ENCODE peak calls at places on chromosome 20, in six cellular contexts. One of them, this sample, is unnamed.
A peak's percentile ranks its signal among the peaks of the same experiment; 100 is the strongest.

GRCh38 chr20:24462461-24463010 is 6.9 kb upstream of the SYNDIG1 start:
- DNase-seq in stimulated activated naive B cell treated with anti-CD40 and anti-IgM and Interleukin-4, amounts not matched to agents 10 μg/mL and 1 μg/mL and 100 μg/mL, for 72 hours: no peak
- DNase-seq in stimulated activated CD8-positive, alpha-beta memory T cell treated with anti-CD3 and anti-CD28 coated beads, Interleukin-4, amount 100 ng/mL, for 1 hour: no peak
- DNase-seq in GM18507: no peak
- DNase-seq in glutamatergic neuron: no peak
- DNase-seq in activated CD8-positive, alpha-beta memory T cell treated with anti-CD3 and anti-CD28 coated beads for 4 hours: no peak
- DNase-seq in this sample: no peak

GRCh38 chr20:20498081-20498861 is 130.4 kb downstream of the INSM1 start:
- DNase-seq in stimulated activated CD8-positive, alpha-beta memory T cell treated with anti-CD3 and anti-CD28 coated beads, Interleukin-4, amount 100 ng/mL, for 1 hour: no peak
- DNase-seq in stimulated activated naive B cell treated with anti-CD40 and anti-IgM and Interleukin-4, amounts not matched to agents 10 μg/mL and 1 μg/mL and 100 μg/mL, for 72 hours: no peak
- DNase-seq in activated CD8-positive, alpha-beta memory T cell treated with anti-CD3 and anti-CD28 coated beads for 4 hours: no peak
- DNase-seq in GM18507: no peak
- DNase-seq in glutamatergic neuron: peak; percentile 66
- DNase-seq in this sample: no peak

GRCh38 chr20:31637660-31638059 is at the start of gene COX4I2:
- DNase-seq in stimulated activated CD8-positive, alpha-beta memory T cell treated with anti-CD3 and anti-CD28 coated beads, Interleukin-4, amount 100 ng/mL, for 1 hour: no peak
- DNase-seq in GM18507: no peak
- DNase-seq in glutamatergic neuron: no peak
- DNase-seq in stimulated activated naive B cell treated with anti-CD40 and anti-IgM and Interleukin-4, amounts not matched to agents 10 μg/mL and 1 μg/mL and 100 μg/mL, for 72 hours: no peak
- DNase-seq in activated CD8-positive, alpha-beta memory T cell treated with anti-CD3 and anti-CD28 coated beads for 4 hours: no peak
- DNase-seq in this sample: no peak

GRCh38 chr20:61562897-61563504 is 310.9 kb downstream of the CDH4 start:
- DNase-seq in glutamatergic neuron: no peak
- DNase-seq in stimulated activated CD8-positive, alpha-beta memory T cell treated with anti-CD3 and anti-CD28 coated beads, Interleukin-4, amount 100 ng/mL, for 1 hour: no peak
- DNase-seq in activated CD8-positive, alpha-beta memory T cell treated with anti-CD3 and anti-CD28 coated beads for 4 hours: no peak
- DNase-seq in GM18507: no peak
- DNase-seq in stimulated activated naive B cell treated with anti-CD40 and anti-IgM and Interleukin-4, amounts not matched to agents 10 μg/mL and 1 μg/mL and 100 μg/mL, for 72 hours: no peak
- DNase-seq in this sample: no peak

GRCh38 chr20:64160118-64160517 is 4.1 kb upstream of the MYT1 start:
- DNase-seq in activated CD8-positive, alpha-beta memory T cell treated with anti-CD3 and anti-CD28 coated beads for 4 hours: no peak
- DNase-seq in stimulated activated naive B cell treated with anti-CD40 and anti-IgM and Interleukin-4, amounts not matched to agents 10 μg/mL and 1 μg/mL and 100 μg/mL, for 72 hours: no peak
- DNase-seq in glutamatergic neuron: peak; percentile 69
- DNase-seq in stimulated activated CD8-positive, alpha-beta memory T cell treated with anti-CD3 and anti-CD28 coated beads, Interleukin-4, amount 100 ng/mL, for 1 hour: no peak
- DNase-seq in GM18507: no peak
- DNase-seq in this sample: no peak

GRCh38 chr20:57810511-57811372 is 100.9 kb upstream of the PMEPA1 start:
- DNase-seq in GM18507: no peak
- DNase-seq in glutamatergic neuron: no peak
- DNase-seq in stimulated activated naive B cell treated with anti-CD40 and anti-IgM and Interleukin-4, amounts not matched to agents 10 μg/mL and 1 μg/mL and 100 μg/mL, for 72 hours: no peak
- DNase-seq in stimulated activated CD8-positive, alpha-beta memory T cell treated with anti-CD3 and anti-CD28 coated beads, Interleukin-4, amount 100 ng/mL, for 1 hour: no peak
- DNase-seq in activated CD8-positive, alpha-beta memory T cell treated with anti-CD3 and anti-CD28 coated beads for 4 hours: no peak
- DNase-seq in this sample: no peak

GRCh38 chr20:62776692-62777527 is 19.4 kb upstream of the MRGBP start:
- DNase-seq in stimulated activated CD8-positive, alpha-beta memory T cell treated with anti-CD3 and anti-CD28 coated beads, Interleukin-4, amount 100 ng/mL, for 1 hour: no peak
- DNase-seq in activated CD8-positive, alpha-beta memory T cell treated with anti-CD3 and anti-CD28 coated beads for 4 hours: peak; percentile 16
- DNase-seq in stimulated activated naive B cell treated with anti-CD40 and anti-IgM and Interleukin-4, amounts not matched to agents 10 μg/mL and 1 μg/mL and 100 μg/mL, for 72 hours: no peak
- DNase-seq in GM18507: peak; percentile 70
- DNase-seq in glutamatergic neuron: no peak
- DNase-seq in this sample: peak; percentile 58

GRCh38 chr20:43829951-43830690 is 84.5 kb upstream of the TOX2 start:
- DNase-seq in stimulated activated CD8-positive, alpha-beta memory T cell treated with anti-CD3 and anti-CD28 coated beads, Interleukin-4, amount 100 ng/mL, for 1 hour: no peak
- DNase-seq in glutamatergic neuron: no peak
- DNase-seq in stimulated activated naive B cell treated with anti-CD40 and anti-IgM and Interleukin-4, amounts not matched to agents 10 μg/mL and 1 μg/mL and 100 μg/mL, for 72 hours: no peak
- DNase-seq in GM18507: no peak
- DNase-seq in activated CD8-positive, alpha-beta memory T cell treated with anti-CD3 and anti-CD28 coated beads for 4 hours: no peak
- DNase-seq in this sample: no peak

GRCh38 chr20:51419646-51420045 is 122.9 kb downstream of the NFATC2 start:
- DNase-seq in glutamatergic neuron: no peak
- DNase-seq in activated CD8-positive, alpha-beta memory T cell treated with anti-CD3 and anti-CD28 coated beads for 4 hours: no peak
- DNase-seq in stimulated activated CD8-positive, alpha-beta memory T cell treated with anti-CD3 and anti-CD28 coated beads, Interleukin-4, amount 100 ng/mL, for 1 hour: no peak
- DNase-seq in stimulated activated naive B cell treated with anti-CD40 and anti-IgM and Interleukin-4, amounts not matched to agents 10 μg/mL and 1 μg/mL and 100 μg/mL, for 72 hours: no peak
- DNase-seq in GM18507: no peak
- DNase-seq in this sample: no peak

GRCh38 chr20:14384820-14385740 is 47.7 kb upstream of the FLRT3 start:
- DNase-seq in GM18507: no peak
- DNase-seq in stimulated activated naive B cell treated with anti-CD40 and anti-IgM and Interleukin-4, amounts not matched to agents 10 μg/mL and 1 μg/mL and 100 μg/mL, for 72 hours: no peak
- DNase-seq in activated CD8-positive, alpha-beta memory T cell treated with anti-CD3 and anti-CD28 coated beads for 4 hours: no peak
- DNase-seq in glutamatergic neuron: no peak
- DNase-seq in stimulated activated CD8-positive, alpha-beta memory T cell treated with anti-CD3 and anti-CD28 coated beads, Interleukin-4, amount 100 ng/mL, for 1 hour: no peak
- DNase-seq in this sample: no peak

GRCh38 chr20:50291428-50292323 is 101.0 kb downstream of the CEBPB start:
- DNase-seq in stimulated activated CD8-positive, alpha-beta memory T cell treated with anti-CD3 and anti-CD28 coated beads, Interleukin-4, amount 100 ng/mL, for 1 hour: no peak
- DNase-seq in stimulated activated naive B cell treated with anti-CD40 and anti-IgM and Interleukin-4, amounts not matched to agents 10 μg/mL and 1 μg/mL and 100 μg/mL, for 72 hours: no peak
- DNase-seq in activated CD8-positive, alpha-beta memory T cell treated with anti-CD3 and anti-CD28 coated beads for 4 hours: no peak
- DNase-seq in GM18507: no peak
- DNase-seq in glutamatergic neuron: no peak
- DNase-seq in this sample: no peak

GRCh38 chr20:17749979-17750721 is 50.4 kb downstream of the BANF2 start:
- DNase-seq in glutamatergic neuron: no peak
- DNase-seq in stimulated activated naive B cell treated with anti-CD40 and anti-IgM and Interleukin-4, amounts not matched to agents 10 μg/mL and 1 μg/mL and 100 μg/mL, for 72 hours: no peak
- DNase-seq in GM18507: no peak
- DNase-seq in stimulated activated CD8-positive, alpha-beta memory T cell treated with anti-CD3 and anti-CD28 coated beads, Interleukin-4, amount 100 ng/mL, for 1 hour: no peak
- DNase-seq in activated CD8-positive, alpha-beta memory T cell treated with anti-CD3 and anti-CD28 coated beads for 4 hours: no peak
- DNase-seq in this sample: no peak

GRCh38 chr20:61930776-61931475 is 134.8 kb downstream of the TAF4 start:
- DNase-seq in activated CD8-positive, alpha-beta memory T cell treated with anti-CD3 and anti-CD28 coated beads for 4 hours: no peak
- DNase-seq in stimulated activated naive B cell treated with anti-CD40 and anti-IgM and Interleukin-4, amounts not matched to agents 10 μg/mL and 1 μg/mL and 100 μg/mL, for 72 hours: no peak
- DNase-seq in GM18507: no peak
- DNase-seq in glutamatergic neuron: peak; percentile 6
- DNase-seq in stimulated activated CD8-positive, alpha-beta memory T cell treated with anti-CD3 and anti-CD28 coated beads, Interleukin-4, amount 100 ng/mL, for 1 hour: no peak
- DNase-seq in this sample: no peak

GRCh38 chr20:32019563-32020463 is 9.6 kb downstream of the CCM2L start:
- DNase-seq in stimulated activated CD8-positive, alpha-beta memory T cell treated with anti-CD3 and anti-CD28 coated beads, Interleukin-4, amount 100 ng/mL, for 1 hour: no peak
- DNase-seq in activated CD8-positive, alpha-beta memory T cell treated with anti-CD3 and anti-CD28 coated beads for 4 hours: no peak
- DNase-seq in stimulated activated naive B cell treated with anti-CD40 and anti-IgM and Interleukin-4, amounts not matched to agents 10 μg/mL and 1 μg/mL and 100 μg/mL, for 72 hours: no peak
- DNase-seq in glutamatergic neuron: no peak
- DNase-seq in GM18507: no peak
- DNase-seq in this sample: no peak

GRCh38 chr20:22921595-22922421 is 113.3 kb upstream of the SSTR4 start:
- DNase-seq in activated CD8-positive, alpha-beta memory T cell treated with anti-CD3 and anti-CD28 coated beads for 4 hours: no peak
- DNase-seq in glutamatergic neuron: no peak
- DNase-seq in stimulated activated CD8-positive, alpha-beta memory T cell treated with anti-CD3 and anti-CD28 coated beads, Interleukin-4, amount 100 ng/mL, for 1 hour: no peak
- DNase-seq in GM18507: no peak
- DNase-seq in stimulated activated naive B cell treated with anti-CD40 and anti-IgM and Interleukin-4, amounts not matched to agents 10 μg/mL and 1 μg/mL and 100 μg/mL, for 72 hours: no peak
- DNase-seq in this sample: no peak

GRCh38 chr20:5170341-5170740 is 43.5 kb downstream of the CDS2 start:
- DNase-seq in glutamatergic neuron: no peak
- DNase-seq in stimulated activated CD8-positive, alpha-beta memory T cell treated with anti-CD3 and anti-CD28 coated beads, Interleukin-4, amount 100 ng/mL, for 1 hour: no peak
- DNase-seq in GM18507: no peak
- DNase-seq in activated CD8-positive, alpha-beta memory T cell treated with anti-CD3 and anti-CD28 coated beads for 4 hours: no peak
- DNase-seq in stimulated activated naive B cell treated with anti-CD40 and anti-IgM and Interleukin-4, amounts not matched to agents 10 μg/mL and 1 μg/mL and 100 μg/mL, for 72 hours: no peak
- DNase-seq in this sample: no peak

GRCh38 chr20:34705383-34706021 is 1.4 kb downstream of the TP53INP2 start:
- DNase-seq in glutamatergic neuron: no peak
- DNase-seq in stimulated activated CD8-positive, alpha-beta memory T cell treated with anti-CD3 and anti-CD28 coated beads, Interleukin-4, amount 100 ng/mL, for 1 hour: no peak
- DNase-seq in GM18507: no peak
- DNase-seq in activated CD8-positive, alpha-beta memory T cell treated with anti-CD3 and anti-CD28 coated beads for 4 hours: no peak
- DNase-seq in stimulated activated naive B cell treated with anti-CD40 and anti-IgM and Interleukin-4, amounts not matched to agents 10 μg/mL and 1 μg/mL and 100 μg/mL, for 72 hours: no peak
- DNase-seq in this sample: no peak

GRCh38 chr20:35968930-35969329 is 540 bp downstream of the CNBD2 start:
- DNase-seq in GM18507: no peak
- DNase-seq in glutamatergic neuron: no peak
- DNase-seq in stimulated activated CD8-positive, alpha-beta memory T cell treated with anti-CD3 and anti-CD28 coated beads, Interleukin-4, amount 100 ng/mL, for 1 hour: no peak
- DNase-seq in activated CD8-positive, alpha-beta memory T cell treated with anti-CD3 and anti-CD28 coated beads for 4 hours: no peak
- DNase-seq in stimulated activated naive B cell treated with anti-CD40 and anti-IgM and Interleukin-4, amounts not matched to agents 10 μg/mL and 1 μg/mL and 100 μg/mL, for 72 hours: no peak
- DNase-seq in this sample: no peak

GRCh38 chr20:60642048-60642447 is 610.0 kb upstream of the CDH4 start:
- DNase-seq in activated CD8-positive, alpha-beta memory T cell treated with anti-CD3 and anti-CD28 coated beads for 4 hours: no peak
- DNase-seq in stimulated activated naive B cell treated with anti-CD40 and anti-IgM and Interleukin-4, amounts not matched to agents 10 μg/mL and 1 μg/mL and 100 μg/mL, for 72 hours: no peak
- DNase-seq in GM18507: no peak
- DNase-seq in glutamatergic neuron: no peak
- DNase-seq in stimulated activated CD8-positive, alpha-beta memory T cell treated with anti-CD3 and anti-CD28 coated beads, Interleukin-4, amount 100 ng/mL, for 1 hour: no peak
- DNase-seq in this sample: no peak

GRCh38 chr20:62637110-62637509 is 5.2 kb upstream of the SLCO4A1 start:
- DNase-seq in activated CD8-positive, alpha-beta memory T cell treated with anti-CD3 and anti-CD28 coated beads for 4 hours: no peak
- DNase-seq in glutamatergic neuron: no peak
- DNase-seq in stimulated activated naive B cell treated with anti-CD40 and anti-IgM and Interleukin-4, amounts not matched to agents 10 μg/mL and 1 μg/mL and 100 μg/mL, for 72 hours: no peak
- DNase-seq in GM18507: no peak
- DNase-seq in stimulated activated CD8-positive, alpha-beta memory T cell treated with anti-CD3 and anti-CD28 coated beads, Interleukin-4, amount 100 ng/mL, for 1 hour: no peak
- DNase-seq in this sample: no peak

GRCh38 chr20:1712634-1713625 is 55.4 kb upstream of the SIRPG start:
- DNase-seq in stimulated activated CD8-positive, alpha-beta memory T cell treated with anti-CD3 and anti-CD28 coated beads, Interleukin-4, amount 100 ng/mL, for 1 hour: no peak
- DNase-seq in glutamatergic neuron: no peak
- DNase-seq in activated CD8-positive, alpha-beta memory T cell treated with anti-CD3 and anti-CD28 coated beads for 4 hours: no peak
- DNase-seq in GM18507: no peak
- DNase-seq in stimulated activated naive B cell treated with anti-CD40 and anti-IgM and Interleukin-4, amounts not matched to agents 10 μg/mL and 1 μg/mL and 100 μg/mL, for 72 hours: no peak
- DNase-seq in this sample: no peak

GRCh38 chr20:46520976-46521579 is 7.7 kb upstream of the ZNF334 start:
- DNase-seq in GM18507: peak; percentile 37
- DNase-seq in stimulated activated CD8-positive, alpha-beta memory T cell treated with anti-CD3 and anti-CD28 coated beads, Interleukin-4, amount 100 ng/mL, for 1 hour: no peak
- DNase-seq in glutamatergic neuron: peak; percentile 74
- DNase-seq in stimulated activated naive B cell treated with anti-CD40 and anti-IgM and Interleukin-4, amounts not matched to agents 10 μg/mL and 1 μg/mL and 100 μg/mL, for 72 hours: peak; percentile 47
- DNase-seq in activated CD8-positive, alpha-beta memory T cell treated with anti-CD3 and anti-CD28 coated beads for 4 hours: no peak
- DNase-seq in this sample: peak; percentile 41

GRCh38 chr20:54643761-54644160 is 168.4 kb downstream of the DOK5 start:
- DNase-seq in activated CD8-positive, alpha-beta memory T cell treated with anti-CD3 and anti-CD28 coated beads for 4 hours: no peak
- DNase-seq in stimulated activated CD8-positive, alpha-beta memory T cell treated with anti-CD3 and anti-CD28 coated beads, Interleukin-4, amount 100 ng/mL, for 1 hour: no peak
- DNase-seq in GM18507: no peak
- DNase-seq in glutamatergic neuron: no peak
- DNase-seq in stimulated activated naive B cell treated with anti-CD40 and anti-IgM and Interleukin-4, amounts not matched to agents 10 μg/mL and 1 μg/mL and 100 μg/mL, for 72 hours: no peak
- DNase-seq in this sample: no peak

GRCh38 chr20:47586648-47587306 is 85.1 kb downstream of the NCOA3 start:
- DNase-seq in activated CD8-positive, alpha-beta memory T cell treated with anti-CD3 and anti-CD28 coated beads for 4 hours: no peak
- DNase-seq in GM18507: no peak
- DNase-seq in glutamatergic neuron: no peak
- DNase-seq in stimulated activated CD8-positive, alpha-beta memory T cell treated with anti-CD3 and anti-CD28 coated beads, Interleukin-4, amount 100 ng/mL, for 1 hour: no peak
- DNase-seq in stimulated activated naive B cell treated with anti-CD40 and anti-IgM and Interleukin-4, amounts not matched to agents 10 μg/mL and 1 μg/mL and 100 μg/mL, for 72 hours: no peak
- DNase-seq in this sample: no peak

GRCh38 chr20:63857751-63858392 is 3.4 kb upstream of the ABHD16B start:
- DNase-seq in GM18507: no peak
- DNase-seq in glutamatergic neuron: no peak
- DNase-seq in activated CD8-positive, alpha-beta memory T cell treated with anti-CD3 and anti-CD28 coated beads for 4 hours: no peak
- DNase-seq in stimulated activated naive B cell treated with anti-CD40 and anti-IgM and Interleukin-4, amounts not matched to agents 10 μg/mL and 1 μg/mL and 100 μg/mL, for 72 hours: no peak
- DNase-seq in stimulated activated CD8-positive, alpha-beta memory T cell treated with anti-CD3 and anti-CD28 coated beads, Interleukin-4, amount 100 ng/mL, for 1 hour: no peak
- DNase-seq in this sample: no peak

GRCh38 chr20:52313335-52313963 is 121.9 kb upstream of the ZFP64 start:
- DNase-seq in activated CD8-positive, alpha-beta memory T cell treated with anti-CD3 and anti-CD28 coated beads for 4 hours: no peak
- DNase-seq in stimulated activated CD8-positive, alpha-beta memory T cell treated with anti-CD3 and anti-CD28 coated beads, Interleukin-4, amount 100 ng/mL, for 1 hour: no peak
- DNase-seq in GM18507: no peak
- DNase-seq in stimulated activated naive B cell treated with anti-CD40 and anti-IgM and Interleukin-4, amounts not matched to agents 10 μg/mL and 1 μg/mL and 100 μg/mL, for 72 hours: no peak
- DNase-seq in glutamatergic neuron: peak; percentile 14
- DNase-seq in this sample: no peak

GRCh38 chr20:60254901-60255411 is 296.7 kb downstream of the CDH26 start:
- DNase-seq in glutamatergic neuron: no peak
- DNase-seq in stimulated activated naive B cell treated with anti-CD40 and anti-IgM and Interleukin-4, amounts not matched to agents 10 μg/mL and 1 μg/mL and 100 μg/mL, for 72 hours: no peak
- DNase-seq in GM18507: no peak
- DNase-seq in activated CD8-positive, alpha-beta memory T cell treated with anti-CD3 and anti-CD28 coated beads for 4 hours: no peak
- DNase-seq in stimulated activated CD8-positive, alpha-beta memory T cell treated with anti-CD3 and anti-CD28 coated beads, Interleukin-4, amount 100 ng/mL, for 1 hour: no peak
- DNase-seq in this sample: no peak

GRCh38 chr20:52473171-52473570 is 281.6 kb upstream of the ZFP64 start:
- DNase-seq in stimulated activated CD8-positive, alpha-beta memory T cell treated with anti-CD3 and anti-CD28 coated beads, Interleukin-4, amount 100 ng/mL, for 1 hour: no peak
- DNase-seq in glutamatergic neuron: peak; percentile 22
- DNase-seq in stimulated activated naive B cell treated with anti-CD40 and anti-IgM and Interleukin-4, amounts not matched to agents 10 μg/mL and 1 μg/mL and 100 μg/mL, for 72 hours: no peak
- DNase-seq in activated CD8-positive, alpha-beta memory T cell treated with anti-CD3 and anti-CD28 coated beads for 4 hours: no peak
- DNase-seq in GM18507: no peak
- DNase-seq in this sample: no peak

GRCh38 chr20:8837396-8837795 is 231.5 kb upstream of the PLCB4 start:
- DNase-seq in activated CD8-positive, alpha-beta memory T cell treated with anti-CD3 and anti-CD28 coated beads for 4 hours: no peak
- DNase-seq in stimulated activated CD8-positive, alpha-beta memory T cell treated with anti-CD3 and anti-CD28 coated beads, Interleukin-4, amount 100 ng/mL, for 1 hour: no peak
- DNase-seq in glutamatergic neuron: no peak
- DNase-seq in GM18507: no peak
- DNase-seq in stimulated activated naive B cell treated with anti-CD40 and anti-IgM and Interleukin-4, amounts not matched to agents 10 μg/mL and 1 μg/mL and 100 μg/mL, for 72 hours: no peak
- DNase-seq in this sample: no peak

GRCh38 chr20:36153754-36154695 is 515 bp upstream of the EPB41L1 start:
- DNase-seq in glutamatergic neuron: peak; percentile 91
- DNase-seq in GM18507: no peak
- DNase-seq in activated CD8-positive, alpha-beta memory T cell treated with anti-CD3 and anti-CD28 coated beads for 4 hours: no peak
- DNase-seq in stimulated activated CD8-positive, alpha-beta memory T cell treated with anti-CD3 and anti-CD28 coated beads, Interleukin-4, amount 100 ng/mL, for 1 hour: no peak
- DNase-seq in stimulated activated naive B cell treated with anti-CD40 and anti-IgM and Interleukin-4, amounts not matched to agents 10 μg/mL and 1 μg/mL and 100 μg/mL, for 72 hours: no peak
- DNase-seq in this sample: no peak

GRCh38 chr20:62234346-62234745 is 4.0 kb upstream of the OSBPL2 start:
- DNase-seq in GM18507: no peak
- DNase-seq in glutamatergic neuron: no peak
- DNase-seq in stimulated activated CD8-positive, alpha-beta memory T cell treated with anti-CD3 and anti-CD28 coated beads, Interleukin-4, amount 100 ng/mL, for 1 hour: no peak
- DNase-seq in activated CD8-positive, alpha-beta memory T cell treated with anti-CD3 and anti-CD28 coated beads for 4 hours: no peak
- DNase-seq in stimulated activated naive B cell treated with anti-CD40 and anti-IgM and Interleukin-4, amounts not matched to agents 10 μg/mL and 1 μg/mL and 100 μg/mL, for 72 hours: no peak
- DNase-seq in this sample: no peak